ENCODE peak calls at places on chromosomes 11 and 22, in four cellular contexts. O is activated CD4-positive, CD25-positive, alpha-beta regulatory T cell; Z is ELR; R is GF-D8. I is an unnamed sample.

GRCh38 chr22:19626666-19627065 is 87.6 kb upstream of the SEPTIN5 start:
- DNase-seq in O (no peak), Z (no peak), R (no peak), I (no peak)

GRCh38 chr11:120354779-120355178 is 18.6 kb downstream of the ARHGEF12 start:
- DNase-seq in O (no peak), Z (no peak), R (no peak), I (no peak)

GRCh38 chr22:37817705-37818311 is 5.4 kb upstream of the GALR3 start:
- DNase-seq in O (peak), Z (peak), R (no peak), I (peak)

GRCh38 chr11:109862808-109863207 is 230.4 kb upstream of the ZC3H12C start:
- DNase-seq in O (no peak), Z (no peak), R (no peak), I (no peak)

GRCh38 chr11:61056566-61056965 is 45.7 kb upstream of the CD5 start:
- DNase-seq in O (no peak), Z (no peak), R (no peak), I (no peak)

GRCh38 chr22:50314455-50315288 is 7.2 kb upstream of the PLXNB2 start:
- DNase-seq in O (peak), Z (no peak), R (peak), I (peak)

GRCh38 chr11:65530157-65530496 is 5.2 kb downstream of the SCYL1 start:
- DNase-seq in O (no peak), Z (peak), R (no peak), I (no peak)

GRCh38 chr11:12508151-12508740 is 130.9 kb downstream of the PARVA start:
- DNase-seq in O (no peak), Z (no peak), R (no peak), I (peak)

GRCh38 chr11:624705-625635 is at the start of gene CDHR5:
- DNase-seq in O (no peak), Z (no peak), R (no peak), I (no peak)

GRCh38 chr11:17389205-17389956 is 922 bp upstream of the KCNJ11 start:
- DNase-seq in O (peak), Z (peak), R (no peak), I (no peak)

GRCh38 chr11:118531597-118532084 is 649 bp downstream of the TMEM25 start:
- DNase-seq in O (no peak), Z (no peak), R (no peak), I (no peak)

GRCh38 chr22:45863981-45864751 is 112.8 kb downstream of the WNT7B start:
- DNase-seq in O (peak), Z (peak), R (no peak), I (no peak)

GRCh38 chr11:120801801-120802689 is 221.9 kb upstream of the TBCEL start:
- DNase-seq in O (no peak), Z (peak), R (no peak), I (no peak)

GRCh38 chr11:120147094-120147949 is 9.4 kb upstream of the TRIM29 start:
- DNase-seq in O (no peak), Z (no peak), R (no peak), I (peak)

GRCh38 chr11:110311783-110312578 is 15.6 kb upstream of the RDX start:
- DNase-seq in O (no peak), Z (peak), R (no peak), I (no peak)